ENCODE peak calls at places on chromosomes 13 and 19, in nine cellular contexts. G, W, R, L, M, P, F, X and Z are unnamed samples.

GRCh38 chr13:97844151-97844550 is 109.3 kb upstream of the IPO5 start:
- DNase-seq in W (no peak), L (no peak), M (no peak), G (no peak), R (no peak), P (no peak), F (no peak), X (no peak), Z (no peak)

GRCh38 chr19:1146858-1147780 is 26.9 kb downstream of the SBNO2 start:
- DNase-seq in G (no peak), L (no peak), F (no peak), P (no peak), M (no peak), W (no peak), R (no peak), X (no peak), Z (no peak)

GRCh38 chr13:52061587-52061986 is 37.1 kb downstream of the UTP14C start:
- DNase-seq in M (no peak), L (no peak), R (no peak), P (no peak), F (no peak), X (no peak), G (no peak), W (no peak), Z (no peak)

GRCh38 chr19:55528030-55528801 is 8.7 kb downstream of the SBK2 start:
- DNase-seq in X (no peak), P (peak; percentile 30), G (peak; percentile 64), W (no peak), L (no peak), R (no peak), F (peak; percentile 90), M (no peak), Z (no peak)

GRCh38 chr19:5090780-5091575 is 122.1 kb downstream of the KDM4B start:
- DNase-seq in L (peak; percentile 87), X (no peak), R (no peak), W (no peak), G (no peak), M (no peak), F (peak; percentile 91), P (no peak), Z (no peak)

GRCh38 chr13:23725922-23726321 is 155.7 kb downstream of the TNFRSF19 start:
- DNase-seq in X (no peak), W (no peak), P (no peak), G (no peak), R (no peak), F (no peak), L (no peak), M (no peak), Z (no peak)

GRCh38 chr19:39038098-39038497 is 5.7 kb upstream of the FBXO27 start:
- DNase-seq in X (no peak), M (peak; percentile 37), L (peak; percentile 77), W (peak; percentile 89), G (peak; percentile 82), F (peak; percentile 71), R (no peak), P (peak; percentile 61), Z (no peak)

GRCh38 chr13:35848868-35849644 is 282.1 kb downstream of the DCLK1 start:
- DNase-seq in P (no peak), M (no peak), W (no peak), R (no peak), G (no peak), X (no peak), F (no peak), L (no peak), Z (no peak)

GRCh38 chr13:46866150-46866549 is 30.7 kb downstream of the HTR2A start:
- DNase-seq in W (peak; percentile 15), R (peak; percentile 74), F (peak; percentile 21), M (no peak), X (no peak), L (no peak), G (peak; percentile 1), P (peak; percentile 4), Z (no peak)

GRCh38 chr13:51697181-51697580 is 106.8 kb downstream of the DHRS12 start:
- DNase-seq in G (no peak), L (no peak), P (no peak), X (no peak), R (no peak), F (no peak), M (no peak), W (no peak), Z (no peak)

GRCh38 chr19:37876047-37876446 is 30.3 kb downstream of the WDR87 start:
- DNase-seq in F (no peak), M (no peak), L (no peak), G (no peak), W (peak; percentile 2), P (no peak), R (no peak), X (no peak), Z (no peak)

GRCh38 chr19:36986601-36987000 is 70.5 kb downstream of the ZNF568 start:
- DNase-seq in X (no peak), M (no peak), F (no peak), R (no peak), W (no peak), P (no peak), L (no peak), G (no peak), Z (no peak)

GRCh38 chr13:112249644-112250610 is 126.2 kb upstream of the SPACA7 start:
- DNase-seq in R (no peak), P (no peak), G (no peak), M (no peak), W (no peak), F (no peak), X (no peak), L (no peak), Z (no peak)

GRCh38 chr19:11848200-11848593 is 329 bp upstream of the ZNF439 start:
- DNase-seq in G (no peak), M (no peak), R (no peak), P (no peak), F (peak; percentile 7), W (no peak), X (no peak), L (no peak), Z (no peak)

GRCh38 chr13:94701313-94702180 is 10.8 kb downstream of the SOX21 start:
- DNase-seq in F (no peak), M (no peak), L (no peak), G (no peak), X (no peak), P (no peak), W (peak; percentile 43), R (no peak), Z (no peak)

GRCh38 chr19:38867176-38867780 is 10.8 kb downstream of the RINL start:
- DNase-seq in X (no peak), L (no peak), W (no peak), P (no peak), F (peak; percentile 38), R (no peak), M (no peak), G (no peak), Z (no peak)

DNA sequence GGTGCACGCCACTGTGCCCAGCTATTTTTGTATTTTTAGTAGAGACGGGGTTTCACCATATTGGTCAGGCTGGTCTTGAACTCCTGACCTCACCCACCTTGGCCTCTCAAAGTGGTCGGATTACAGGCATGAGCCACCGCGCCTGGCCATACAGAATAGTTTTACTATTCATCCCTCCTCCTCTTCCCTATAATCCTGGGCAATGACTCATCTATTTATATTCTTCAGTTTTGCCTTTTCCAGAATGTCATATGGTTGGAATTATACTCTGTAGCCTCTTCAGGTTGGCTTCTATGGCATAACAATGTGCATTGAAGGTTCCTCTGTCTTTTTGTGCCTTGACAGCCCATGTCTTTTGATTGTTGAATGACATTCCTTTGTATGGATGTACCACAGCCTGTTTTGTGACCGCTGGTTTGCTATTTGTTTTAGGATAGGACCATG is 22.2 kb upstream of the LRP3 start:
- DNase-seq in F (no peak), G (peak; percentile 42), P (no peak), W (no peak), L (no peak), R (no peak), M (no peak), X (no peak), Z (no peak)
- TF ChIP-seq REST in F (no peak), G (no peak), P (no peak), W (no peak), L (no peak), R (no peak), M (no peak), X (no peak), Z (no peak)

DNA sequence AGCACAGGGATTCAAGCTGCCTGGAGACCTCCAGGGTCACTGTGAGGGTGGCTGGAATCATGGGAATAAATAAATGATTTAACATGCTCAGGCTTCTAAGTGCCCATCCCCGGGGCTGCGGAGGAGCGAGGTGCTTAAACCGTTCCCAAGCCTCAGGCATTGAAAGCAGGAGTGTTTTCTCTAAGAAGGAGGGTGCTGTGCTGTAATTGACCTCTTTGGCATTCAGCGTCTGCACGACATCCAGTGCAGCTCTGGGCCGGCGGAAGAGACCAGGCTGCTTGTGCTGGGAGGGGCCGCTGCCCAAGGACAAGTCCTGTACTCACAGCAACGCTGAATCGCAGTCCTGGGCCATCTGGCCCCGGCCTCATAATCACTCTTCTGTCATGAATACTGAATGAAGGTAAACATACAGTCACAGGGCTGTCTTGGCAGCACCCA is 24.9 kb downstream of the GPR42 start:
- DNase-seq in R (no peak), F (peak; percentile 32), M (no peak), W (no peak), L (no peak), G (no peak), P (peak; percentile 65), X (no peak), Z (no peak)
- TF ChIP-seq REST in R (no peak), F (no peak), M (no peak), W (no peak), L (no peak), G (no peak), P (no peak), X (no peak), Z (no peak)

GRCh38 chr19:33388231-33388816 is 14.8 kb downstream of the CEBPG start:
- DNase-seq in R (no peak), L (no peak), M (no peak), P (no peak), W (no peak), G (no peak), X (no peak), F (peak; percentile 34), Z (no peak)

GRCh38 chr19:33387351-33388230 is 14.1 kb downstream of the CEBPG start:
- DNase-seq in F (no peak), M (no peak), L (no peak), X (no peak), G (no peak), P (no peak), W (no peak), R (no peak), Z (no peak)

GRCh38 chr19:33390120-33390907 is 16.8 kb downstream of the CEBPG start:
- DNase-seq in W (no peak), F (peak; percentile 56), X (no peak), P (no peak), M (no peak), L (no peak), G (no peak), R (no peak), Z (no peak)

GRCh38 chr19:33389574-33390119 is 16.1 kb downstream of the CEBPG start:
- DNase-seq in G (no peak), R (no peak), W (no peak), L (no peak), F (peak; percentile 50), M (no peak), P (no peak), X (no peak), Z (no peak)

GRCh38 chr19:33388817-33389573 is 15.5 kb downstream of the CEBPG start:
- DNase-seq in F (peak; percentile 83), M (no peak), G (no peak), L (no peak), P (no peak), W (no peak), R (no peak), X (no peak), Z (no peak)
- TF ChIP-seq REST in F (no peak), M (no peak), G (no peak), L (no peak), P (no peak), W (no peak), R (no peak), X (no peak), Z (no peak)

GRCh38 chr19:56983148-56983547 is 136.6 kb upstream of the USP29 start:
- DNase-seq in G (no peak), M (no peak), R (no peak), P (no peak), X (no peak), F (no peak), W (no peak), L (no peak), Z (no peak)
- TF ChIP-seq REST in G (no peak), M (no peak), R (no peak), P (no peak), X (no peak), F (no peak), W (no peak), L (no peak), Z (no peak)